ENCODE peak calls at places on chromosome 21, in nine cellular contexts. One of them, this sample, is unnamed.

GRCh38 chr21:26811031-26811430 is 34.2 kb downstream of the ADAMTS1 start:
- ATAC-seq in sciatic nerve: peak
- ATAC-seq in heart left ventricle: no peak
- ATAC-seq in right lobe of liver: no peak
- ATAC-seq in activated naive CD8-positive, alpha-beta T cell treated with anti-CD3 and anti-CD28 coated beads, Interleukin-2, amount 50 U/mL, for 24 hours: no peak
- ATAC-seq in activated naive CD4-positive, alpha-beta T cell treated with anti-CD3 and anti-CD28 coated beads, Interleukin-2, amount 50 U/mL, for 72 hours: no peak
- ATAC-seq in upper lobe of right lung: no peak
- ATAC-seq in activated T-cell treated with anti-CD3 and anti-CD28 coated beads, Interleukin-2, amount 50 U/mL, for 4 hours: no peak
- ATAC-seq in body of pancreas: no peak
- ATAC-seq in this sample: no peak

GRCh38 chr21:41662161-41662560 is 104.7 kb downstream of the RIPK4 start:
- ATAC-seq in activated naive CD4-positive, alpha-beta T cell treated with anti-CD3 and anti-CD28 coated beads, Interleukin-2, amount 50 U/mL, for 72 hours: no peak
- ATAC-seq in sciatic nerve: no peak
- ATAC-seq in right lobe of liver: no peak
- ATAC-seq in upper lobe of right lung: no peak
- ATAC-seq in activated naive CD8-positive, alpha-beta T cell treated with anti-CD3 and anti-CD28 coated beads, Interleukin-2, amount 50 U/mL, for 24 hours: no peak
- ATAC-seq in body of pancreas: no peak
- ATAC-seq in heart left ventricle: no peak
- ATAC-seq in activated T-cell treated with anti-CD3 and anti-CD28 coated beads, Interleukin-2, amount 50 U/mL, for 4 hours: no peak
- ATAC-seq in this sample: no peak

GRCh38 chr21:44354775-44355771 is 1.7 kb downstream of the TRPM2 start:
- ATAC-seq in right lobe of liver: no peak
- ATAC-seq in upper lobe of right lung: no peak
- ATAC-seq in activated T-cell treated with anti-CD3 and anti-CD28 coated beads, Interleukin-2, amount 50 U/mL, for 4 hours: peak
- ATAC-seq in heart left ventricle: no peak
- ATAC-seq in activated naive CD4-positive, alpha-beta T cell treated with anti-CD3 and anti-CD28 coated beads, Interleukin-2, amount 50 U/mL, for 72 hours: peak
- ATAC-seq in sciatic nerve: no peak
- ATAC-seq in body of pancreas: no peak
- ATAC-seq in activated naive CD8-positive, alpha-beta T cell treated with anti-CD3 and anti-CD28 coated beads, Interleukin-2, amount 50 U/mL, for 24 hours: no peak
- ATAC-seq in this sample: no peak

GRCh38 chr21:42922918-42923317 is 2.5 kb downstream of the ERVH48-1 start:
- ATAC-seq in sciatic nerve: no peak
- ATAC-seq in activated naive CD8-positive, alpha-beta T cell treated with anti-CD3 and anti-CD28 coated beads, Interleukin-2, amount 50 U/mL, for 24 hours: no peak
- ATAC-seq in body of pancreas: no peak
- ATAC-seq in activated naive CD4-positive, alpha-beta T cell treated with anti-CD3 and anti-CD28 coated beads, Interleukin-2, amount 50 U/mL, for 72 hours: no peak
- ATAC-seq in activated T-cell treated with anti-CD3 and anti-CD28 coated beads, Interleukin-2, amount 50 U/mL, for 4 hours: no peak
- ATAC-seq in heart left ventricle: no peak
- ATAC-seq in right lobe of liver: no peak
- ATAC-seq in upper lobe of right lung: no peak
- ATAC-seq in this sample: no peak

GRCh38 chr21:30216041-30216723 is at the start of gene CLDN8:
- ATAC-seq in upper lobe of right lung: peak
- ATAC-seq in sciatic nerve: no peak
- ATAC-seq in body of pancreas: peak
- ATAC-seq in activated naive CD8-positive, alpha-beta T cell treated with anti-CD3 and anti-CD28 coated beads, Interleukin-2, amount 50 U/mL, for 24 hours: no peak
- ATAC-seq in activated naive CD4-positive, alpha-beta T cell treated with anti-CD3 and anti-CD28 coated beads, Interleukin-2, amount 50 U/mL, for 72 hours: no peak
- ATAC-seq in activated T-cell treated with anti-CD3 and anti-CD28 coated beads, Interleukin-2, amount 50 U/mL, for 4 hours: no peak
- ATAC-seq in right lobe of liver: no peak
- ATAC-seq in heart left ventricle: no peak
- ATAC-seq in this sample: peak

GRCh38 chr21:29943885-29944284 is 4.1 kb upstream of the GRIK1 start:
- ATAC-seq in body of pancreas: no peak
- ATAC-seq in heart left ventricle: no peak
- ATAC-seq in activated T-cell treated with anti-CD3 and anti-CD28 coated beads, Interleukin-2, amount 50 U/mL, for 4 hours: no peak
- ATAC-seq in upper lobe of right lung: no peak
- ATAC-seq in sciatic nerve: no peak
- ATAC-seq in activated naive CD8-positive, alpha-beta T cell treated with anti-CD3 and anti-CD28 coated beads, Interleukin-2, amount 50 U/mL, for 24 hours: no peak
- ATAC-seq in activated naive CD4-positive, alpha-beta T cell treated with anti-CD3 and anti-CD28 coated beads, Interleukin-2, amount 50 U/mL, for 72 hours: no peak
- ATAC-seq in right lobe of liver: no peak
- ATAC-seq in this sample: no peak

GRCh38 chr21:43287111-43287973 is 118.5 kb downstream of the CRYAA start:
- ATAC-seq in activated naive CD4-positive, alpha-beta T cell treated with anti-CD3 and anti-CD28 coated beads, Interleukin-2, amount 50 U/mL, for 72 hours: peak
- ATAC-seq in upper lobe of right lung: peak
- ATAC-seq in activated naive CD8-positive, alpha-beta T cell treated with anti-CD3 and anti-CD28 coated beads, Interleukin-2, amount 50 U/mL, for 24 hours: no peak
- ATAC-seq in activated T-cell treated with anti-CD3 and anti-CD28 coated beads, Interleukin-2, amount 50 U/mL, for 4 hours: no peak
- ATAC-seq in heart left ventricle: no peak
- ATAC-seq in right lobe of liver: no peak
- ATAC-seq in body of pancreas: no peak
- ATAC-seq in sciatic nerve: peak
- ATAC-seq in this sample: no peak

GRCh38 chr21:15249285-15249993 is 184.6 kb upstream of the NRIP1 start:
- ATAC-seq in activated naive CD4-positive, alpha-beta T cell treated with anti-CD3 and anti-CD28 coated beads, Interleukin-2, amount 50 U/mL, for 72 hours: no peak
- ATAC-seq in right lobe of liver: no peak
- ATAC-seq in upper lobe of right lung: no peak
- ATAC-seq in activated T-cell treated with anti-CD3 and anti-CD28 coated beads, Interleukin-2, amount 50 U/mL, for 4 hours: no peak
- ATAC-seq in activated naive CD8-positive, alpha-beta T cell treated with anti-CD3 and anti-CD28 coated beads, Interleukin-2, amount 50 U/mL, for 24 hours: no peak
- ATAC-seq in body of pancreas: no peak
- ATAC-seq in sciatic nerve: no peak
- ATAC-seq in heart left ventricle: peak
- ATAC-seq in this sample: no peak

GRCh38 chr21:41582298-41582840 is 74.4 kb upstream of the TMPRSS2 start:
- ATAC-seq in body of pancreas: no peak
- ATAC-seq in activated naive CD4-positive, alpha-beta T cell treated with anti-CD3 and anti-CD28 coated beads, Interleukin-2, amount 50 U/mL, for 72 hours: no peak
- ATAC-seq in activated naive CD8-positive, alpha-beta T cell treated with anti-CD3 and anti-CD28 coated beads, Interleukin-2, amount 50 U/mL, for 24 hours: no peak
- ATAC-seq in sciatic nerve: no peak
- ATAC-seq in activated T-cell treated with anti-CD3 and anti-CD28 coated beads, Interleukin-2, amount 50 U/mL, for 4 hours: no peak
- ATAC-seq in right lobe of liver: no peak
- ATAC-seq in upper lobe of right lung: no peak
- ATAC-seq in heart left ventricle: no peak
- ATAC-seq in this sample: no peak

GRCh38 chr21:45834026-45834715 is 147.4 kb upstream of the COL6A1 start:
- ATAC-seq in body of pancreas: no peak
- ATAC-seq in activated T-cell treated with anti-CD3 and anti-CD28 coated beads, Interleukin-2, amount 50 U/mL, for 4 hours: no peak
- ATAC-seq in right lobe of liver: no peak
- ATAC-seq in heart left ventricle: no peak
- ATAC-seq in upper lobe of right lung: no peak
- ATAC-seq in activated naive CD8-positive, alpha-beta T cell treated with anti-CD3 and anti-CD28 coated beads, Interleukin-2, amount 50 U/mL, for 24 hours: no peak
- ATAC-seq in activated naive CD4-positive, alpha-beta T cell treated with anti-CD3 and anti-CD28 coated beads, Interleukin-2, amount 50 U/mL, for 72 hours: no peak
- ATAC-seq in sciatic nerve: no peak
- ATAC-seq in this sample: no peak

GRCh38 chr21:16079830-16080229 is 350.0 kb downstream of the USP25 start:
- ATAC-seq in activated naive CD4-positive, alpha-beta T cell treated with anti-CD3 and anti-CD28 coated beads, Interleukin-2, amount 50 U/mL, for 72 hours: no peak
- ATAC-seq in right lobe of liver: peak
- ATAC-seq in heart left ventricle: no peak
- ATAC-seq in activated naive CD8-positive, alpha-beta T cell treated with anti-CD3 and anti-CD28 coated beads, Interleukin-2, amount 50 U/mL, for 24 hours: no peak
- ATAC-seq in activated T-cell treated with anti-CD3 and anti-CD28 coated beads, Interleukin-2, amount 50 U/mL, for 4 hours: no peak
- ATAC-seq in sciatic nerve: no peak
- ATAC-seq in upper lobe of right lung: no peak
- ATAC-seq in body of pancreas: no peak
- ATAC-seq in this sample: no peak

GRCh38 chr21:38486221-38486620 is 12.1 kb downstream of the ERG start:
- ATAC-seq in sciatic nerve: no peak
- ATAC-seq in activated naive CD8-positive, alpha-beta T cell treated with anti-CD3 and anti-CD28 coated beads, Interleukin-2, amount 50 U/mL, for 24 hours: no peak
- ATAC-seq in activated naive CD4-positive, alpha-beta T cell treated with anti-CD3 and anti-CD28 coated beads, Interleukin-2, amount 50 U/mL, for 72 hours: no peak
- ATAC-seq in activated T-cell treated with anti-CD3 and anti-CD28 coated beads, Interleukin-2, amount 50 U/mL, for 4 hours: no peak
- ATAC-seq in right lobe of liver: no peak
- ATAC-seq in heart left ventricle: peak
- ATAC-seq in upper lobe of right lung: peak
- ATAC-seq in body of pancreas: no peak
- ATAC-seq in this sample: peak

GRCh38 chr21:38955495-38955894 is 149.8 kb downstream of the ETS2 start:
- ATAC-seq in right lobe of liver: no peak
- ATAC-seq in heart left ventricle: peak
- ATAC-seq in activated naive CD8-positive, alpha-beta T cell treated with anti-CD3 and anti-CD28 coated beads, Interleukin-2, amount 50 U/mL, for 24 hours: peak
- ATAC-seq in body of pancreas: no peak
- ATAC-seq in upper lobe of right lung: peak
- ATAC-seq in sciatic nerve: no peak
- ATAC-seq in activated naive CD4-positive, alpha-beta T cell treated with anti-CD3 and anti-CD28 coated beads, Interleukin-2, amount 50 U/mL, for 72 hours: no peak
- ATAC-seq in activated T-cell treated with anti-CD3 and anti-CD28 coated beads, Interleukin-2, amount 50 U/mL, for 4 hours: no peak
- ATAC-seq in this sample: peak

GRCh38 chr21:32951041-32951440 is 74.7 kb upstream of the OLIG2 start:
- ATAC-seq in activated naive CD4-positive, alpha-beta T cell treated with anti-CD3 and anti-CD28 coated beads, Interleukin-2, amount 50 U/mL, for 72 hours: no peak
- ATAC-seq in activated naive CD8-positive, alpha-beta T cell treated with anti-CD3 and anti-CD28 coated beads, Interleukin-2, amount 50 U/mL, for 24 hours: no peak
- ATAC-seq in upper lobe of right lung: no peak
- ATAC-seq in heart left ventricle: no peak
- ATAC-seq in sciatic nerve: no peak
- ATAC-seq in activated T-cell treated with anti-CD3 and anti-CD28 coated beads, Interleukin-2, amount 50 U/mL, for 4 hours: no peak
- ATAC-seq in right lobe of liver: no peak
- ATAC-seq in body of pancreas: no peak
- ATAC-seq in this sample: no peak

GRCh38 chr21:45465611-45466329 is 60.8 kb downstream of the COL18A1 start:
- ATAC-seq in right lobe of liver: no peak
- ATAC-seq in body of pancreas: no peak
- ATAC-seq in activated T-cell treated with anti-CD3 and anti-CD28 coated beads, Interleukin-2, amount 50 U/mL, for 4 hours: no peak
- ATAC-seq in heart left ventricle: peak
- ATAC-seq in upper lobe of right lung: no peak
- ATAC-seq in sciatic nerve: no peak
- ATAC-seq in activated naive CD4-positive, alpha-beta T cell treated with anti-CD3 and anti-CD28 coated beads, Interleukin-2, amount 50 U/mL, for 72 hours: no peak
- ATAC-seq in activated naive CD8-positive, alpha-beta T cell treated with anti-CD3 and anti-CD28 coated beads, Interleukin-2, amount 50 U/mL, for 24 hours: no peak
- ATAC-seq in this sample: no peak

GRCh38 chr21:34962586-34963222 is 86.4 kb downstream of the RUNX1 start:
- ATAC-seq in upper lobe of right lung: no peak
- ATAC-seq in heart left ventricle: no peak
- ATAC-seq in right lobe of liver: no peak
- ATAC-seq in sciatic nerve: no peak
- ATAC-seq in activated naive CD4-positive, alpha-beta T cell treated with anti-CD3 and anti-CD28 coated beads, Interleukin-2, amount 50 U/mL, for 72 hours: peak
- ATAC-seq in activated naive CD8-positive, alpha-beta T cell treated with anti-CD3 and anti-CD28 coated beads, Interleukin-2, amount 50 U/mL, for 24 hours: peak
- ATAC-seq in activated T-cell treated with anti-CD3 and anti-CD28 coated beads, Interleukin-2, amount 50 U/mL, for 4 hours: peak
- ATAC-seq in body of pancreas: no peak
- ATAC-seq in this sample: no peak

GRCh38 chr21:31273278-31273677 is 70.8 kb downstream of the TIAM1 start:
- ATAC-seq in sciatic nerve: no peak
- ATAC-seq in heart left ventricle: no peak
- ATAC-seq in right lobe of liver: no peak
- ATAC-seq in activated naive CD4-positive, alpha-beta T cell treated with anti-CD3 and anti-CD28 coated beads, Interleukin-2, amount 50 U/mL, for 72 hours: peak
- ATAC-seq in body of pancreas: no peak
- ATAC-seq in activated naive CD8-positive, alpha-beta T cell treated with anti-CD3 and anti-CD28 coated beads, Interleukin-2, amount 50 U/mL, for 24 hours: peak
- ATAC-seq in upper lobe of right lung: no peak
- ATAC-seq in activated T-cell treated with anti-CD3 and anti-CD28 coated beads, Interleukin-2, amount 50 U/mL, for 4 hours: peak
- ATAC-seq in this sample: no peak

GRCh38 chr21:33314096-33314495 is 10.7 kb upstream of the IFNAR1 start:
- ATAC-seq in activated naive CD4-positive, alpha-beta T cell treated with anti-CD3 and anti-CD28 coated beads, Interleukin-2, amount 50 U/mL, for 72 hours: no peak
- ATAC-seq in heart left ventricle: no peak
- ATAC-seq in activated naive CD8-positive, alpha-beta T cell treated with anti-CD3 and anti-CD28 coated beads, Interleukin-2, amount 50 U/mL, for 24 hours: no peak
- ATAC-seq in right lobe of liver: no peak
- ATAC-seq in sciatic nerve: no peak
- ATAC-seq in activated T-cell treated with anti-CD3 and anti-CD28 coated beads, Interleukin-2, amount 50 U/mL, for 4 hours: no peak
- ATAC-seq in upper lobe of right lung: no peak
- ATAC-seq in body of pancreas: no peak
- ATAC-seq in this sample: no peak

GRCh38 chr21:26782754-26783153 is 62.5 kb downstream of the ADAMTS1 start:
- ATAC-seq in sciatic nerve: peak
- ATAC-seq in body of pancreas: peak
- ATAC-seq in activated T-cell treated with anti-CD3 and anti-CD28 coated beads, Interleukin-2, amount 50 U/mL, for 4 hours: no peak
- ATAC-seq in upper lobe of right lung: no peak
- ATAC-seq in right lobe of liver: no peak
- ATAC-seq in heart left ventricle: peak
- ATAC-seq in activated naive CD4-positive, alpha-beta T cell treated with anti-CD3 and anti-CD28 coated beads, Interleukin-2, amount 50 U/mL, for 72 hours: no peak
- ATAC-seq in activated naive CD8-positive, alpha-beta T cell treated with anti-CD3 and anti-CD28 coated beads, Interleukin-2, amount 50 U/mL, for 24 hours: no peak
- ATAC-seq in this sample: no peak

GRCh38 chr21:45306832-45307571 is 19.3 kb upstream of the POFUT2 start:
- ATAC-seq in sciatic nerve: peak
- ATAC-seq in heart left ventricle: peak
- ATAC-seq in activated naive CD8-positive, alpha-beta T cell treated with anti-CD3 and anti-CD28 coated beads, Interleukin-2, amount 50 U/mL, for 24 hours: no peak
- ATAC-seq in body of pancreas: peak
- ATAC-seq in activated T-cell treated with anti-CD3 and anti-CD28 coated beads, Interleukin-2, amount 50 U/mL, for 4 hours: no peak
- ATAC-seq in activated naive CD4-positive, alpha-beta T cell treated with anti-CD3 and anti-CD28 coated beads, Interleukin-2, amount 50 U/mL, for 72 hours: no peak
- ATAC-seq in upper lobe of right lung: peak
- ATAC-seq in right lobe of liver: peak
- ATAC-seq in this sample: no peak

GRCh38 chr21:14744368-14744767 is 198.3 kb upstream of the SAMSN1 start:
- ATAC-seq in upper lobe of right lung: peak
- ATAC-seq in heart left ventricle: no peak
- ATAC-seq in activated T-cell treated with anti-CD3 and anti-CD28 coated beads, Interleukin-2, amount 50 U/mL, for 4 hours: no peak
- ATAC-seq in activated naive CD8-positive, alpha-beta T cell treated with anti-CD3 and anti-CD28 coated beads, Interleukin-2, amount 50 U/mL, for 24 hours: no peak
- ATAC-seq in right lobe of liver: no peak
- ATAC-seq in body of pancreas: no peak
- ATAC-seq in activated naive CD4-positive, alpha-beta T cell treated with anti-CD3 and anti-CD28 coated beads, Interleukin-2, amount 50 U/mL, for 72 hours: no peak
- ATAC-seq in sciatic nerve: no peak
- ATAC-seq in this sample: no peak

GRCh38 chr21:27645285-27645684 is 678.4 kb upstream of the ADAMTS5 start:
- ATAC-seq in activated naive CD8-positive, alpha-beta T cell treated with anti-CD3 and anti-CD28 coated beads, Interleukin-2, amount 50 U/mL, for 24 hours: no peak
- ATAC-seq in sciatic nerve: no peak
- ATAC-seq in upper lobe of right lung: no peak
- ATAC-seq in activated naive CD4-positive, alpha-beta T cell treated with anti-CD3 and anti-CD28 coated beads, Interleukin-2, amount 50 U/mL, for 72 hours: no peak
- ATAC-seq in body of pancreas: no peak
- ATAC-seq in heart left ventricle: no peak
- ATAC-seq in right lobe of liver: no peak
- ATAC-seq in activated T-cell treated with anti-CD3 and anti-CD28 coated beads, Interleukin-2, amount 50 U/mL, for 4 hours: no peak
- ATAC-seq in this sample: peak

GRCh38 chr21:18460979-18461378 is 57.4 kb upstream of the TMPRSS15 start:
- ATAC-seq in heart left ventricle: no peak
- ATAC-seq in sciatic nerve: no peak
- ATAC-seq in activated naive CD4-positive, alpha-beta T cell treated with anti-CD3 and anti-CD28 coated beads, Interleukin-2, amount 50 U/mL, for 72 hours: no peak
- ATAC-seq in activated naive CD8-positive, alpha-beta T cell treated with anti-CD3 and anti-CD28 coated beads, Interleukin-2, amount 50 U/mL, for 24 hours: no peak
- ATAC-seq in right lobe of liver: no peak
- ATAC-seq in body of pancreas: no peak
- ATAC-seq in upper lobe of right lung: no peak
- ATAC-seq in activated T-cell treated with anti-CD3 and anti-CD28 coated beads, Interleukin-2, amount 50 U/mL, for 4 hours: no peak
- ATAC-seq in this sample: no peak

GRCh38 chr21:25280061-25280460 is 327.2 kb downstream of the MRPL39 start:
- ATAC-seq in upper lobe of right lung: no peak
- ATAC-seq in activated naive CD8-positive, alpha-beta T cell treated with anti-CD3 and anti-CD28 coated beads, Interleukin-2, amount 50 U/mL, for 24 hours: no peak
- ATAC-seq in activated T-cell treated with anti-CD3 and anti-CD28 coated beads, Interleukin-2, amount 50 U/mL, for 4 hours: no peak
- ATAC-seq in body of pancreas: no peak
- ATAC-seq in right lobe of liver: no peak
- ATAC-seq in sciatic nerve: no peak
- ATAC-seq in heart left ventricle: no peak
- ATAC-seq in activated naive CD4-positive, alpha-beta T cell treated with anti-CD3 and anti-CD28 coated beads, Interleukin-2, amount 50 U/mL, for 72 hours: no peak
- ATAC-seq in this sample: no peak

GRCh38 chr21:46346296-46347202 is 22.6 kb downstream of the PCNT start:
- ATAC-seq in heart left ventricle: no peak
- ATAC-seq in right lobe of liver: no peak
- ATAC-seq in activated T-cell treated with anti-CD3 and anti-CD28 coated beads, Interleukin-2, amount 50 U/mL, for 4 hours: no peak
- ATAC-seq in activated naive CD4-positive, alpha-beta T cell treated with anti-CD3 and anti-CD28 coated beads, Interleukin-2, amount 50 U/mL, for 72 hours: no peak
- ATAC-seq in body of pancreas: no peak
- ATAC-seq in sciatic nerve: no peak
- ATAC-seq in activated naive CD8-positive, alpha-beta T cell treated with anti-CD3 and anti-CD28 coated beads, Interleukin-2, amount 50 U/mL, for 24 hours: no peak
- ATAC-seq in upper lobe of right lung: no peak
- ATAC-seq in this sample: no peak

GRCh38 chr21:41675574-41675973 is 91.3 kb downstream of the RIPK4 start:
- ATAC-seq in activated T-cell treated with anti-CD3 and anti-CD28 coated beads, Interleukin-2, amount 50 U/mL, for 4 hours: no peak
- ATAC-seq in activated naive CD4-positive, alpha-beta T cell treated with anti-CD3 and anti-CD28 coated beads, Interleukin-2, amount 50 U/mL, for 72 hours: no peak
- ATAC-seq in sciatic nerve: no peak
- ATAC-seq in heart left ventricle: no peak
- ATAC-seq in activated naive CD8-positive, alpha-beta T cell treated with anti-CD3 and anti-CD28 coated beads, Interleukin-2, amount 50 U/mL, for 24 hours: no peak
- ATAC-seq in upper lobe of right lung: no peak
- ATAC-seq in body of pancreas: no peak
- ATAC-seq in right lobe of liver: no peak
- ATAC-seq in this sample: no peak

GRCh38 chr21:45138199-45139002 is 64.0 kb downstream of the ADARB1 start:
- ATAC-seq in activated naive CD8-positive, alpha-beta T cell treated with anti-CD3 and anti-CD28 coated beads, Interleukin-2, amount 50 U/mL, for 24 hours: peak
- ATAC-seq in body of pancreas: no peak
- ATAC-seq in activated T-cell treated with anti-CD3 and anti-CD28 coated beads, Interleukin-2, amount 50 U/mL, for 4 hours: peak
- ATAC-seq in activated naive CD4-positive, alpha-beta T cell treated with anti-CD3 and anti-CD28 coated beads, Interleukin-2, amount 50 U/mL, for 72 hours: peak
- ATAC-seq in upper lobe of right lung: peak
- ATAC-seq in sciatic nerve: peak
- ATAC-seq in heart left ventricle: peak
- ATAC-seq in right lobe of liver: peak
- ATAC-seq in this sample: peak